ENCODE peak calls at places on chromosomes 3 and 15, in seven cellular contexts. T, P, D, H, Z, X and A are unnamed samples.

GRCh38 chr3:185766645-185767323 is 58.1 kb downstream of the IGF2BP2 start:
- DNase-seq in Z (no peak), X (no peak), H (no peak), T (no peak), P (no peak), D (peak; percentile 49), A (no peak)

GRCh38 chr3:105798381-105798934 is 70.4 kb downstream of the CBLB start:
- DNase-seq in D (no peak), H (no peak), Z (no peak), P (no peak), X (no peak), T (no peak), A (no peak)

GRCh38 chr15:99427210-99427609 is 138.6 kb upstream of the MEF2A start:
- DNase-seq in T (no peak), Z (peak; percentile 59), H (no peak), X (peak; percentile 44), D (peak; percentile 10), P (peak; percentile 22), A (no peak)

GRCh38 chr3:114528517-114528916 is 234.7 kb downstream of the TIGIT start:
- DNase-seq in D (no peak), P (no peak), H (no peak), X (no peak), T (no peak), Z (no peak), A (no peak)

GRCh38 chr3:194536883-194537637 is 50.3 kb upstream of the ATP13A3 start:
- DNase-seq in X (no peak), Z (no peak), H (peak; percentile 47), T (peak; percentile 34), D (peak; percentile 84), P (peak; percentile 75), A (no peak)

GRCh38 chr3:124660606-124661005 is 69.6 kb upstream of the UMPS start:
- DNase-seq in X (no peak), D (no peak), P (no peak), T (no peak), H (no peak), Z (no peak), A (no peak)

GRCh38 chr15:76930831-76931396 is 635 bp upstream of the RCN2 start:
- DNase-seq in X (no peak), D (no peak), T (no peak), P (no peak), H (no peak), Z (no peak), A (no peak)

GRCh38 chr15:69380100-69380725 is 33.9 kb upstream of the KIF23 start:
- DNase-seq in P (peak; percentile 37), H (no peak), D (peak; percentile 19), Z (no peak), X (no peak), T (no peak), A (no peak)

GRCh38 chr3:42900731-42901420 is 5.1 kb upstream of the ZNF662 start:
- DNase-seq in P (no peak), X (no peak), H (no peak), T (no peak), D (no peak), Z (no peak), A (no peak)

GRCh38 chr15:63466378-63467192 is 37.8 kb upstream of the USP3 start:
- DNase-seq in H (no peak), Z (no peak), D (peak; percentile 69), P (no peak), T (no peak), X (no peak), A (peak; percentile 18)
- H3K9me3 ChIP-seq in H (no peaks in the 10 kb centered on the region), Z (no peaks in the 10 kb centered on the region), D (no peaks in the 10 kb centered on the region), P (no peaks in the 10 kb centered on the region), T (no peaks in the 10 kb centered on the region), X (no peaks in the 10 kb centered on the region), A (no peaks in the 10 kb centered on the region)

GRCh38 chr15:42282926-42283325 is 9.7 kb upstream of the TMEM87A start:
- DNase-seq in Z (no peak), H (no peak), T (no peak), D (no peak), P (no peak), X (no peak), A (no peak)

GRCh38 chr15:42275780-42276395 is 2.7 kb upstream of the TMEM87A start:
- DNase-seq in D (no peak), T (no peak), Z (no peak), H (no peak), X (no peak), P (no peak), A (no peak)

GRCh38 chr15:42282344-42282743 is 9.1 kb upstream of the TMEM87A start:
- DNase-seq in T (no peak), X (no peak), P (no peak), H (no peak), D (no peak), Z (no peak), A (no peak)

GRCh38 chr15:42276762-42277161 is 3.5 kb upstream of the TMEM87A start:
- DNase-seq in T (no peak), D (no peak), H (no peak), X (no peak), Z (no peak), P (no peak), A (no peak)

GRCh38 chr15:42279234-42279723 is 6.0 kb upstream of the TMEM87A start:
- DNase-seq in H (no peak), X (no peak), D (no peak), Z (no peak), P (no peak), T (no peak), A (no peak)
- TF ChIP-seq POLR2A in H (no peak), X (no peak), D (no peak), Z (no peak), P (no peak), T (no peak), A (no peak)

GRCh38 chr15:84750583-84751092 is 2.2 kb downstream of the ZNF592 start:
- DNase-seq in H (no peak), T (no peak), D (no peak), X (no peak), P (no peak), Z (no peak), A (no peak)
- H3K9me3 ChIP-seq in H (no peaks in the 10 kb centered on the region), T (no peaks in the 10 kb centered on the region), D (no peaks in the 10 kb centered on the region), X (no peaks in the 10 kb centered on the region), P (no peaks in the 10 kb centered on the region), Z (no peaks in the 10 kb centered on the region), A (no peaks in the 10 kb centered on the region)

DNA sequence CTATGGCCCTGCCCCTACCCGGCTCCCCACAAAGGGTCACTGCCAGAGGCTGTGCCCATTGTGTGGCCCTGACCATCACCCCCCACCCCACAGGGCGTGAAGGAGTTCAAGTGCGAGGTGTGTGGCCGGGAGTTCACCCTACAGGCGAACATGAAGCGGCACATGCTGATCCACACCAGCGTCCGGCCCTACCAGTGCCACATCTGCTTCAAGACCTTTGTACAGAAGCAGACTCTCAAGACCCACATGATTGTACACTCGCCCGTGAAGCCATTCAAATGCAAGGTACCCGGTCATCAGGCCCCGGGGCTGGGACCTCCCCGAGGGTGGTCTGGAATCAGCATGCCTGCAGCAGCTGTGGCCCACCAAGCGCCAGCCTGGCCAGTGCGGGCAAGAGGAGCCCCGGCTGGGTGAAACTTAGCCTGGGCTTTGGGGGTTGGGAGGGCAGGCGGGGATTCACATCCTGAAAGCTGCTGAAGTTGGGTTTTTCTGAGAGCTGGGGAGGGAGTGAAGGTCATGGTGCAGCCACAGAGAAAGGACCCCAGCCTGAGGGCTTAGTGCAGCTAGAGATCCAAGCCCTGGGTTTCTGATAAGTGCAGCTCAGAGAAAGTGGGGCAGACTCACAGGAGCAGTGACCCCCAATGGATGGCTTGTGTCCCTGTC is 29.2 kb downstream of the IDH2 start:
- DNase-seq in T (no peak), P (no peak), D (no peak), H (no peak), X (no peak), Z (no peak), A (no peak)
- TF ChIP-seq POLR2A in T (no peak), P (no peak), D (no peak), H (no peak), X (no peak), Z (no peak), A (no peak)

GRCh38 chr15:75142499-75142898 is 59.2 kb upstream of the C15orf39 start:
- DNase-seq in H (no peak), Z (peak; percentile 15), D (peak; percentile 1), T (no peak), X (no peak), P (no peak), A (no peak)

GRCh38 chr15:75145027-75145841 is 56.4 kb upstream of the C15orf39 start:
- DNase-seq in T (no peak), D (peak; percentile 35), X (no peak), H (no peak), P (no peak), Z (no peak), A (no peak)

GRCh38 chr15:75148293-75148692 is 53.4 kb upstream of the C15orf39 start:
- DNase-seq in T (no peak), Z (no peak), P (no peak), X (no peak), D (no peak), H (no peak), A (no peak)

GRCh38 chr15:75140080-75140879 is 61.4 kb upstream of the C15orf39 start:
- DNase-seq in X (no peak), T (no peak), P (no peak), H (no peak), Z (no peak), D (peak; percentile 34), A (no peak)

DNA sequence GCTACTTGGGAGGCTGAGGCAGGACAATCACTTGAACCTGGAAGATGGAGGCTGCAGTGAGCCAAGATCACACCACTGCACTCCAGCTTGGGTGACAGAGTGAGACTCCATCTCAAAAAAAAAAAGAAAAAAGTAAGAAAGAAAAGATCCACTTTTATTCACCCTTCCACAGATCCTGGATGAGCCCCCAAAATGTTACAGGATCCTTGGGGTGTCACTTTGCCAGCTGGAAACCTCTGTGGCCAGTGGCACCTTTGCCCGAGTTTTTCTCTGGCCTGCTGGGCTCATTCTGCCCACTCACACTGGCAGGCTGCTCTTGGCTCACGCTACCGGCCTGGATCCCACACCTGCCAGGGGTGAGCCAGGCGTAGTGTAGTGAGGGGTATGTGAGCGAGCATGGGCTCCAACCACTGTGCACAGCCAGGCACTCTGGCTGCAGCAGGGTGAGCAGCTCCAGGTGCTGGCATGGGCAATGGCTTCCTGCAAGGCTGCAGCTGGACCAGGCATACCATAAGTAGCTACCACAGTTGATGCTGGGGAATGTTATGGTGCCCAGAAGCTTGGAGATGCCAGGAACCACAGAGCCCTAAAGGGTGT is 57.8 kb upstream of the C15orf39 start:
- DNase-seq in T (no peak), P (no peak), D (peak; percentile 36), Z (no peak), H (no peak), X (no peak), A (no peak)
- H3K9me3 ChIP-seq in T (peaks cover 49% of the 10 kb centered on the region), P (peaks cover 28% of the 10 kb centered on the region), D (no peaks in the 10 kb centered on the region), Z (peaks cover 7% of the 10 kb centered on the region), H (peaks cover 18% of the 10 kb centered on the region), X (peaks cover 45% of the 10 kb centered on the region), A (no peaks in the 10 kb centered on the region)